ENCODE peak calls at places on chromosomes 6 and 20, in nine cellular contexts. L is A549, O is transverse colon, M is tibial nerve, W is suprapubic skin, I is GM12878, D is stomach, R is ovary, A is HepG2. X is an unnamed sample.

GRCh38 chr6:33570806-33571636 is 9.1 kb downstream of the BAK1 start:
- DNase-seq in R (peak; percentile 68), O (peak; percentile 88), D (peak; percentile 85), L (peak; percentile 74), W (peak; percentile 92), M (peak; percentile 67), I (peak; percentile 96), A (peak; percentile 53), X (peak; percentile 91)

GRCh38 chr6:116447496-116448011 is 13.6 kb upstream of the CALHM6 start:
- DNase-seq in M (peak; percentile 49), D (no peak), L (no peak), O (no peak), R (no peak), I (no peak), W (no peak), A (no peak), X (no peak)

GRCh38 chr6:144131248-144131709 is 19.0 kb upstream of the STX11 start:
- DNase-seq in R (no peak), D (no peak), M (no peak), O (no peak), W (no peak), I (no peak), A (no peak), L (peak; percentile 13), X (no peak)

GRCh38 chr6:114288696-114289095 is 54.1 kb downstream of the HS3ST5 start:
- DNase-seq in R (no peak), L (no peak), D (no peak), W (no peak), O (no peak), A (peak; percentile 1), M (no peak), I (no peak), X (no peak)

GRCh38 chr6:52227495-52227894 is 16.8 kb downstream of the IL17F start:
- DNase-seq in O (no peak), I (peak; percentile 94), D (no peak), R (no peak), M (no peak), L (no peak), W (no peak), A (no peak), X (no peak)

GRCh38 chr6:11370191-11371018 is 137.9 kb upstream of the NEDD9 start:
- DNase-seq in M (no peak), R (no peak), A (no peak), L (no peak), O (no peak), D (no peak), W (no peak), I (no peak), X (no peak)

GRCh38 chr6:3369985-3370360 is 86.9 kb downstream of the SLC22A23 start:
- DNase-seq in A (no peak), L (no peak), R (no peak), I (no peak), O (no peak), D (no peak), M (no peak), W (no peak), X (no peak)

GRCh38 chr6:141484726-141485125 is 648.0 kb upstream of the GJE1 start:
- DNase-seq in D (no peak), O (peak; percentile 17), M (no peak), L (no peak), I (peak; percentile 66), A (peak; percentile 12), W (no peak), R (no peak), X (no peak)

GRCh38 chr6:29553268-29554057 is 6.1 kb downstream of the UBD start:
- DNase-seq in M (peak; percentile 17), O (peak; percentile 46), L (no peak), A (no peak), R (no peak), I (no peak), D (peak; percentile 45), W (no peak), X (peak; percentile 87)

GRCh38 chr6:44176130-44176934 is 17.7 kb downstream of the CAPN11 start:
- DNase-seq in R (no peak), A (no peak), O (no peak), M (no peak), W (no peak), D (no peak), L (no peak), I (no peak), X (no peak)

GRCh38 chr6:16929814-16930213 is 168.6 kb upstream of the ATXN1 start:
- DNase-seq in M (no peak), I (no peak), W (no peak), L (no peak), A (no peak), D (no peak), R (no peak), O (no peak), X (no peak)

GRCh38 chr6:135853227-135853626 is 1.7 kb downstream of the PDE7B start:
- DNase-seq in L (no peak), W (no peak), O (no peak), R (no peak), A (no peak), M (no peak), I (no peak), D (no peak), X (no peak)

GRCh38 chr6:21441386-21441785 is 152.2 kb upstream of the SOX4 start:
- DNase-seq in R (no peak), A (no peak), I (no peak), M (no peak), D (no peak), L (no peak), W (no peak), O (no peak), X (no peak)

GRCh38 chr20:15179426-15180190 is 842.2 kb upstream of the FLRT3 start:
- DNase-seq in O (peak; percentile 11), W (no peak), A (no peak), M (no peak), R (no peak), D (no peak), I (no peak), L (no peak), X (peak; percentile 72)

GRCh38 chr6:132931313-132931712 is 116.9 kb downstream of the RPS12 start:
- DNase-seq in D (no peak), O (no peak), W (no peak), R (no peak), L (no peak), A (no peak), M (no peak), I (no peak), X (no peak)

GRCh38 chr20:1810926-1811620 is 84.1 kb upstream of the SIRPA start:
- DNase-seq in R (no peak), D (no peak), W (no peak), L (no peak), O (no peak), A (peak; percentile 61), M (peak; percentile 36), I (no peak), X (no peak)

GRCh38 chr6:35342258-35343091 is at the start of gene PPARD:
- DNase-seq in O (peak; percentile 99), I (peak; percentile 71), W (peak; percentile 99), A (peak; percentile 93), R (peak; percentile 98), M (peak; percentile 98), L (peak; percentile 84), D (peak; percentile 99), X (peak; percentile 99)
- TF ChIP-seq POLR2A in O (peak; percentile 81), I (peak; percentile 41), W (no peak), A (peak; percentile 66), R (peak; percentile 86), M (peak; percentile 65), L (peak; percentile 33), D (no peak), X (peak; percentile 80)

GRCh38 chr6:85015396-85015990 is 251.1 kb upstream of the TBX18 start:
- DNase-seq in O (peak; percentile 8), L (peak; percentile 31), A (peak; percentile 26), M (peak; percentile 87), I (no peak), W (no peak), R (peak; percentile 15), D (peak; percentile 31), X (no peak)
- TF ChIP-seq CTCF in O (peak; percentile 46), L (peak; percentile 52), A (peak; percentile 54), M (peak; percentile 64), I (peak; percentile 46), W (peak; percentile 17), R (no peak), D (peak; percentile 51), X (peak; percentile 47)

DNA sequence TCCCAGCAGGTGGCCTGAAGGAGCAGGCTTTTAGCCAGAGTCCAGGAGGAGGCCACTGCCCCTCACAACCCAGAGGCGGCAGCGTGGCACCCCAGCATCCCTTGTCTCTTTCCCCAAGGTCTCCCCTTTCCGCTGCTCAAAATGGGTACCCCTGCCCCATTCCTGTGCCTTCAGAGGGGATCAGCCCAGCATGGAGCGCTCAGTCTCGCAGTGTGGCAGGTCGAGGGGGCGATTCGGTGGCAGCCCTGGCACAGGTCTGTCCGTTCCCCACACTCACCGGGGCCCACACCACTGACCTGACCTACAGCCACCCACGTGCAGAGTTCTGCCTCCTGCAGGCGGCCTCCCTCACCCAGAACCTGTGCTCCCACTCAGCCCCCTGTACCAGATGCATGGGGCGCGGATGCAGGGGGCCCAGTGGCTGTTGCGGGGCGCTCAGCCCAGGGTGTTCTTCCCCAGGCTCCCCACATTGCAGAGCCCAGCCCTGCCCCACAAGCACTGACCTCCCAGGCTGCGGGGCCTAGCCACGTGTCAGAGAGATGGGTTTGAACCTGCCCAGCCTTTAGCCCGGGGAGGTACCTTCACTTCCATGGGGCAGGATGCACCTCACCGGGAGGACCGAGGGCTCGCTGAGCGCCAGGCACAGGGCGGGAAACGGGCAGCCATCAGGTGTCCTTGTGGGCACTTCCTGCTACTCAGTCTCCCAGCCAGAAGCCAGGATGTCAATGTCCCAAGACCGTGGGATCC is 41.8 kb downstream of the DSTN start:
- DNase-seq in O (peak; percentile 53), D (peak; percentile 72), I (no peak), A (peak; percentile 65), W (no peak), M (peak; percentile 5), R (peak; percentile 32), L (peak; percentile 31), X (peak; percentile 77)
- TF ChIP-seq EP300 in O (no peak), D (no peak), I (no peak), A (no peak), W (no peak), M (no peak), R (no peak), L (no peak), X (no peak)

GRCh38 chr20:62935968-62936585 is 1.9 kb upstream of the GID8 start:
- DNase-seq in R (no peak), L (no peak), I (no peak), M (no peak), A (no peak), O (no peak), W (no peak), D (no peak), X (no peak)

GRCh38 chr20:62937353-62938104 is 418 bp upstream of the GID8 start:
- DNase-seq in A (peak; percentile 94), M (peak; percentile 93), D (peak; percentile 97), R (peak; percentile 96), W (peak; percentile 99), L (peak; percentile 83), I (peak; percentile 82), O (peak; percentile 98), X (peak; percentile 98)

GRCh38 chr20:62935204-62935967 is 2.6 kb upstream of the GID8 start:
- DNase-seq in O (no peak), R (no peak), A (no peak), L (no peak), D (no peak), M (no peak), I (no peak), W (no peak), X (no peak)

GRCh38 chr20:62938105-62938888 is at the start of gene GID8:
- DNase-seq in O (peak; percentile 64), R (peak; percentile 37), M (no peak), D (peak; percentile 60), I (no peak), W (peak; percentile 81), A (peak; percentile 35), L (peak; percentile 38), X (peak; percentile 80)

GRCh38 chr20:62936996-62937352 is 973 bp upstream of the GID8 start:
- DNase-seq in D (no peak), R (no peak), O (no peak), A (peak; percentile 81), I (no peak), M (no peak), L (peak; percentile 40), W (no peak), X (no peak)
- TF ChIP-seq POLR2A in D (no peak), R (no peak), O (no peak), A (peak; percentile 19), I (no peak), M (no peak), L (no peak), W (no peak), X (no peak)

X was measured in sigmoid colon.